ENCODE peak calls at places on chromosomes 7 and 10, in seven cellular contexts. One of them, this sample, is unnamed.

GRCh38 chr10:111076682-111077661 is at the start of gene ADRA2A:
- DNase-seq in HepG2: no peak
- DNase-seq in SK-N-SH: peak
- DNase-seq in GM12878: no peak
- DNase-seq in HCT116: no peak
- DNase-seq in H1: peak
- DNase-seq in K562: no peak
- DNase-seq in this sample: peak

GRCh38 chr7:46115410-46115809 is 194.3 kb upstream of the IGFBP3 start:
- DNase-seq in K562: no peak
- DNase-seq in HepG2: no peak
- DNase-seq in HCT116: no peak
- DNase-seq in H1: no peak
- DNase-seq in GM12878: no peak
- DNase-seq in SK-N-SH: no peak
- DNase-seq in this sample: no peak

GRCh38 chr7:379456-380225 is 89.7 kb downstream of the FOXL3 start:
- DNase-seq in SK-N-SH: peak
- DNase-seq in H1: peak
- DNase-seq in HCT116: no peak
- DNase-seq in HepG2: no peak
- DNase-seq in GM12878: no peak
- DNase-seq in K562: peak
- DNase-seq in this sample: no peak

GRCh38 chr10:84683980-84684740 is 355.8 kb downstream of the CCSER2 start:
- DNase-seq in HCT116: no peak
- DNase-seq in SK-N-SH: no peak
- DNase-seq in HepG2: no peak
- DNase-seq in GM12878: no peak
- DNase-seq in H1: no peak
- DNase-seq in K562: no peak
- DNase-seq in this sample: no peak

GRCh38 chr7:69109131-69109740 is 489.0 kb upstream of the AUTS2 start:
- DNase-seq in K562: no peak
- DNase-seq in HCT116: no peak
- DNase-seq in GM12878: no peak
- DNase-seq in HepG2: no peak
- DNase-seq in H1: no peak
- DNase-seq in SK-N-SH: no peak
- DNase-seq in this sample: no peak

GRCh38 chr7:73343671-73344380 is 15.9 kb downstream of the FKBP6 start:
- DNase-seq in H1: no peak
- DNase-seq in HCT116: no peak
- DNase-seq in HepG2: peak
- DNase-seq in SK-N-SH: no peak
- DNase-seq in GM12878: no peak
- DNase-seq in K562: no peak
- DNase-seq in this sample: no peak

GRCh38 chr7:130359276-130359857 is 14.8 kb downstream of the CPA5 start:
- DNase-seq in K562: no peak
- DNase-seq in SK-N-SH: no peak
- DNase-seq in HCT116: no peak
- DNase-seq in HepG2: no peak
- DNase-seq in H1: no peak
- DNase-seq in GM12878: no peak
- DNase-seq in this sample: no peak

GRCh38 chr10:69061305-69062161 is 26.4 kb upstream of the SRGN start:
- DNase-seq in GM12878: no peak
- DNase-seq in HepG2: peak
- DNase-seq in H1: no peak
- DNase-seq in HCT116: no peak
- DNase-seq in SK-N-SH: peak
- DNase-seq in K562: peak
- DNase-seq in this sample: no peak

GRCh38 chr10:129031233-129032150 is 435.5 kb upstream of the MGMT start:
- DNase-seq in H1: peak
- DNase-seq in GM12878: no peak
- DNase-seq in K562: peak
- DNase-seq in HCT116: no peak
- DNase-seq in SK-N-SH: peak
- DNase-seq in HepG2: peak
- DNase-seq in this sample: peak

GRCh38 chr7:42269161-42269560 is 32.2 kb upstream of the GLI3 start:
- DNase-seq in SK-N-SH: no peak
- DNase-seq in HepG2: no peak
- DNase-seq in H1: no peak
- DNase-seq in GM12878: no peak
- DNase-seq in K562: no peak
- DNase-seq in HCT116: no peak
- DNase-seq in this sample: no peak

GRCh38 chr10:90969947-90970673 is 49.2 kb upstream of the ANKRD1 start:
- DNase-seq in HCT116: no peak
- DNase-seq in H1: no peak
- DNase-seq in HepG2: peak
- DNase-seq in SK-N-SH: no peak
- DNase-seq in K562: no peak
- DNase-seq in GM12878: no peak
- DNase-seq in this sample: no peak

GRCh38 chr10:116676633-116677032 is 55.9 kb downstream of the PNLIPRP2 start:
- DNase-seq in H1: no peak
- DNase-seq in K562: no peak
- DNase-seq in SK-N-SH: no peak
- DNase-seq in HepG2: peak
- DNase-seq in GM12878: no peak
- DNase-seq in HCT116: no peak
- DNase-seq in this sample: no peak

GRCh38 chr7:128881458-128882125 is 18.9 kb downstream of the ATP6V1F start:
- DNase-seq in GM12878: no peak
- DNase-seq in K562: no peak
- DNase-seq in HCT116: no peak
- DNase-seq in SK-N-SH: peak
- DNase-seq in H1: no peak
- DNase-seq in HepG2: no peak
- DNase-seq in this sample: no peak

GRCh38 chr7:27520828-27521790 is 141.6 kb downstream of the HIBADH start:
- DNase-seq in H1: no peak
- DNase-seq in K562: no peak
- DNase-seq in SK-N-SH: no peak
- DNase-seq in HepG2: no peak
- DNase-seq in GM12878: no peak
- DNase-seq in HCT116: no peak
- DNase-seq in this sample: no peak

GRCh38 chr7:1940402-1940786 is 270.3 kb downstream of the ELFN1 start:
- DNase-seq in SK-N-SH: no peak
- DNase-seq in HCT116: no peak
- DNase-seq in GM12878: peak
- DNase-seq in H1: no peak
- DNase-seq in K562: peak
- DNase-seq in HepG2: no peak
- DNase-seq in this sample: no peak

GRCh38 chr10:11145498-11145855 is 127.8 kb downstream of the CELF2 start:
- DNase-seq in H1: no peak
- DNase-seq in SK-N-SH: no peak
- DNase-seq in HepG2: no peak
- DNase-seq in GM12878: no peak
- DNase-seq in HCT116: no peak
- DNase-seq in K562: peak
- DNase-seq in this sample: no peak

GRCh38 chr7:41130596-41131236 is 572.2 kb downstream of the INHBA start:
- DNase-seq in H1: no peak
- DNase-seq in GM12878: no peak
- DNase-seq in K562: no peak
- DNase-seq in HepG2: no peak
- DNase-seq in HCT116: no peak
- DNase-seq in SK-N-SH: no peak
- DNase-seq in this sample: no peak

GRCh38 chr10:131732631-131733127 is 168.1 kb upstream of the PPP2R2D start:
- DNase-seq in SK-N-SH: no peak
- DNase-seq in HCT116: no peak
- DNase-seq in H1: no peak
- DNase-seq in HepG2: peak
- DNase-seq in GM12878: no peak
- DNase-seq in K562: no peak
- DNase-seq in this sample: no peak

GRCh38 chr10:75191821-75192568 is 18.6 kb upstream of the VDAC2 start:
- DNase-seq in HCT116: no peak
- DNase-seq in GM12878: no peak
- DNase-seq in H1: no peak
- DNase-seq in K562: peak
- DNase-seq in SK-N-SH: no peak
- DNase-seq in HepG2: peak
- DNase-seq in this sample: no peak

GRCh38 chr7:151349507-151349853 is 7.9 kb downstream of the NUB1 start:
- DNase-seq in K562: peak
- DNase-seq in H1: no peak
- DNase-seq in HCT116: no peak
- DNase-seq in GM12878: no peak
- DNase-seq in SK-N-SH: no peak
- DNase-seq in HepG2: no peak
- DNase-seq in this sample: no peak

GRCh38 chr7:151352512-151352911 is 10.9 kb downstream of the NUB1 start:
- DNase-seq in HCT116: no peak
- DNase-seq in H1: no peak
- DNase-seq in K562: no peak
- DNase-seq in GM12878: no peak
- DNase-seq in SK-N-SH: no peak
- DNase-seq in HepG2: no peak
- DNase-seq in this sample: no peak

GRCh38 chr7:151348970-151349369 is 7.4 kb downstream of the NUB1 start:
- DNase-seq in HCT116: no peak
- DNase-seq in H1: no peak
- DNase-seq in GM12878: no peak
- DNase-seq in SK-N-SH: no peak
- DNase-seq in K562: no peak
- DNase-seq in HepG2: no peak
- DNase-seq in this sample: no peak

GRCh38 chr7:151351967-151352366 is 10.4 kb downstream of the NUB1 start:
- DNase-seq in HCT116: no peak
- DNase-seq in HepG2: no peak
- DNase-seq in H1: no peak
- DNase-seq in K562: no peak
- DNase-seq in GM12878: no peak
- DNase-seq in SK-N-SH: no peak
- DNase-seq in this sample: no peak

GRCh38 chr7:151351027-151351426 is 9.4 kb downstream of the NUB1 start:
- DNase-seq in HepG2: no peak
- DNase-seq in HCT116: no peak
- DNase-seq in GM12878: no peak
- DNase-seq in SK-N-SH: peak
- DNase-seq in K562: peak
- DNase-seq in H1: no peak
- DNase-seq in this sample: no peak
- TF ChIP-seq YY1 in HepG2: no peak
- TF ChIP-seq YY1 in HCT116: no peak
- TF ChIP-seq YY1 in GM12878: no peak
- TF ChIP-seq YY1 in SK-N-SH: no peak
- TF ChIP-seq YY1 in K562: no peak
- TF ChIP-seq YY1 in H1: no peak
- TF ChIP-seq YY1 in this sample: no peak

GRCh38 chr10:101464518-101465085 is 110.6 kb downstream of the BTRC start:
- DNase-seq in HCT116: no peak
- DNase-seq in SK-N-SH: peak
- DNase-seq in HepG2: no peak
- DNase-seq in GM12878: no peak
- DNase-seq in H1: no peak
- DNase-seq in K562: no peak
- DNase-seq in this sample: no peak

GRCh38 chr10:101464082-101464481 is 110.1 kb downstream of the BTRC start:
- DNase-seq in HepG2: no peak
- DNase-seq in GM12878: no peak
- DNase-seq in H1: no peak
- DNase-seq in SK-N-SH: peak
- DNase-seq in K562: no peak
- DNase-seq in HCT116: no peak
- DNase-seq in this sample: no peak

GRCh38 chr10:101468159-101468558 is 114.2 kb downstream of the BTRC start:
- DNase-seq in K562: no peak
- DNase-seq in HepG2: no peak
- DNase-seq in H1: no peak
- DNase-seq in SK-N-SH: no peak
- DNase-seq in GM12878: no peak
- DNase-seq in HCT116: no peak
- DNase-seq in this sample: no peak

GRCh38 chr10:101466016-101466912 is 112.3 kb downstream of the BTRC start:
- DNase-seq in H1: no peak
- DNase-seq in HepG2: no peak
- DNase-seq in K562: no peak
- DNase-seq in HCT116: no peak
- DNase-seq in SK-N-SH: no peak
- DNase-seq in GM12878: no peak
- DNase-seq in this sample: no peak

GRCh38 chr10:101467286-101467770 is 113.4 kb downstream of the BTRC start:
- DNase-seq in GM12878: peak
- DNase-seq in H1: no peak
- DNase-seq in K562: peak
- DNase-seq in HepG2: peak
- DNase-seq in HCT116: peak
- DNase-seq in SK-N-SH: peak
- DNase-seq in this sample: peak
- TF ChIP-seq YY1 in GM12878: no peak
- TF ChIP-seq YY1 in H1: no peak
- TF ChIP-seq YY1 in K562: no peak
- TF ChIP-seq YY1 in HepG2: no peak
- TF ChIP-seq YY1 in HCT116: no peak
- TF ChIP-seq YY1 in SK-N-SH: no peak
- TF ChIP-seq YY1 in this sample: no peak

DNA sequence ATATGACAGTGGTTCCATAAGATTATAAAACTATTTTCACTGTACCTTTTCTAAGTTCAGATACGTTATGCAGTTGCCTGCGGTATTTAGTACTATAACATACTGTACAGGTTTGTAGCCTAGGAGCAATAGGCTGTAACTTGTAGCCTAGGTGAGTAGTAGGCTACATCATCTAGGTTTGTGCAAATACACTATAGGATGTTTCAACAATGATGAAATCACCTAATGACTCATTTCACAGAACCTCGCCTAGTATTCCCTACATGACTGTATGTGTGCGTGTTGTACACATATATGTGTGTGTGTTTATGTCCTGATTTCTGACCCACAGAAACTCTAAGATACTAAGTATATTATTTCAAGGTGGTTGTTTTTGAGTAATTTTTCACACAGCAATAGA is 139.0 kb downstream of the HERPUD2 start:
- DNase-seq in SK-N-SH: no peak
- DNase-seq in HCT116: no peak
- DNase-seq in K562: no peak
- DNase-seq in GM12878: no peak
- DNase-seq in H1: no peak
- DNase-seq in HepG2: peak
- DNase-seq in this sample: no peak
- TF ChIP-seq YY1 in SK-N-SH: no peak
- TF ChIP-seq YY1 in HCT116: no peak
- TF ChIP-seq YY1 in K562: no peak
- TF ChIP-seq YY1 in GM12878: no peak
- TF ChIP-seq YY1 in H1: no peak
- TF ChIP-seq YY1 in HepG2: no peak
- TF ChIP-seq YY1 in this sample: no peak

DNA sequence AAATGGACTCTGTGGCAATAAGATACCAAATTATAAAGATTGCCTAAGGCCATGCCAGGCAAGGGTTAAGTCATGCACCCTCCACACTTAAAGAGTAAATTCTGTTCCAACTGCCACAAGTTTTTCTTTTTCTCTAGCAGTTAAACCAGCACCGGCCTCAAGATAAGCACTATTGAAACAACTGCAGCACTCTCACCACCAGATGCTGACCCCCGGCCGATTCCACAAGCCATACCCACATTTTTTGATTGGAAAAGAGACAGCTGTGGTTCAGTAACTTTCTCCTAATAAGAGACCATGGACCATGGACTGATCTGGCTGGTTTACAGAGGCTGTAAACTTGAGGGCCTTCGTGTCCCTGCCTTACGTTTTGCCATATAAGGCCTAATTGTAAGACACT is 44.9 kb downstream of the GRM8 start:
- DNase-seq in GM12878: no peak
- DNase-seq in H1: no peak
- DNase-seq in K562: no peak
- DNase-seq in HepG2: no peak
- DNase-seq in SK-N-SH: no peak
- DNase-seq in HCT116: no peak
- DNase-seq in this sample: no peak
- TF ChIP-seq YY1 in GM12878: no peak
- TF ChIP-seq YY1 in H1: no peak
- TF ChIP-seq YY1 in K562: no peak
- TF ChIP-seq YY1 in HepG2: no peak
- TF ChIP-seq YY1 in SK-N-SH: no peak
- TF ChIP-seq YY1 in HCT116: no peak
- TF ChIP-seq YY1 in this sample: no peak